ENCODE peak calls at places on chromosomes 5 and 9, in six cellular contexts. One of them, this sample, is unnamed.

GRCh38 chr5:7094626-7095025 is 301.3 kb upstream of the ADCY2 start:
- DNase-seq in H4: no peak
- DNase-seq in fibroblast of lung: no peak
- DNase-seq in cardiac muscle cell: no peak
- DNase-seq in activated T-helper 1 cell treated with anti-CD3 and anti-CD28 coated beads, Interleukin-2, amount 50 U/mL, for 16 hours: no peak
- DNase-seq in CD8-positive, alpha-beta T cell: no peak
- DNase-seq in this sample: no peak

GRCh38 chr9:10274156-10274555 is 338.6 kb downstream of the PTPRD start:
- DNase-seq in H4: no peak
- DNase-seq in fibroblast of lung: no peak
- DNase-seq in cardiac muscle cell: no peak
- DNase-seq in activated T-helper 1 cell treated with anti-CD3 and anti-CD28 coated beads, Interleukin-2, amount 50 U/mL, for 16 hours: no peak
- DNase-seq in CD8-positive, alpha-beta T cell: no peak
- DNase-seq in this sample: no peak

GRCh38 chr9:109467936-109468335 is 30.2 kb downstream of the PTPN3 start:
- DNase-seq in H4: peak
- DNase-seq in fibroblast of lung: no peak
- DNase-seq in cardiac muscle cell: peak
- DNase-seq in activated T-helper 1 cell treated with anti-CD3 and anti-CD28 coated beads, Interleukin-2, amount 50 U/mL, for 16 hours: no peak
- DNase-seq in CD8-positive, alpha-beta T cell: no peak
- DNase-seq in this sample: no peak

GRCh38 chr5:79093762-79094161 is 17.8 kb upstream of the BHMT start:
- DNase-seq in H4: no peak
- DNase-seq in fibroblast of lung: no peak
- DNase-seq in cardiac muscle cell: no peak
- DNase-seq in activated T-helper 1 cell treated with anti-CD3 and anti-CD28 coated beads, Interleukin-2, amount 50 U/mL, for 16 hours: no peak
- DNase-seq in CD8-positive, alpha-beta T cell: no peak
- DNase-seq in this sample: no peak

GRCh38 chr5:54443264-54443663 is 12.2 kb upstream of the HSPB3 start:
- DNase-seq in H4: peak
- DNase-seq in fibroblast of lung: peak
- DNase-seq in cardiac muscle cell: peak
- DNase-seq in activated T-helper 1 cell treated with anti-CD3 and anti-CD28 coated beads, Interleukin-2, amount 50 U/mL, for 16 hours: no peak
- DNase-seq in CD8-positive, alpha-beta T cell: no peak
- DNase-seq in this sample: no peak

GRCh38 chr9:69599232-69599971 is 72.8 kb downstream of the APBA1 start:
- DNase-seq in H4: no peak
- DNase-seq in fibroblast of lung: no peak
- DNase-seq in cardiac muscle cell: peak
- DNase-seq in activated T-helper 1 cell treated with anti-CD3 and anti-CD28 coated beads, Interleukin-2, amount 50 U/mL, for 16 hours: no peak
- DNase-seq in CD8-positive, alpha-beta T cell: no peak
- DNase-seq in this sample: no peak

GRCh38 chr9:91572044-91572443 is 148.4 kb upstream of the NFIL3 start:
- DNase-seq in H4: no peak
- DNase-seq in fibroblast of lung: peak
- DNase-seq in cardiac muscle cell: peak
- DNase-seq in activated T-helper 1 cell treated with anti-CD3 and anti-CD28 coated beads, Interleukin-2, amount 50 U/mL, for 16 hours: no peak
- DNase-seq in CD8-positive, alpha-beta T cell: no peak
- DNase-seq in this sample: no peak

GRCh38 chr9:8816361-8816760 is 1016.8 kb upstream of the DMAC1 start:
- DNase-seq in H4: no peak
- DNase-seq in fibroblast of lung: no peak
- DNase-seq in cardiac muscle cell: peak
- DNase-seq in activated T-helper 1 cell treated with anti-CD3 and anti-CD28 coated beads, Interleukin-2, amount 50 U/mL, for 16 hours: no peak
- DNase-seq in CD8-positive, alpha-beta T cell: no peak
- DNase-seq in this sample: no peak

GRCh38 chr5:55146543-55147151 is 13.3 kb upstream of the GPX8 start:
- DNase-seq in H4: peak
- DNase-seq in fibroblast of lung: peak
- DNase-seq in cardiac muscle cell: peak
- DNase-seq in activated T-helper 1 cell treated with anti-CD3 and anti-CD28 coated beads, Interleukin-2, amount 50 U/mL, for 16 hours: peak
- DNase-seq in CD8-positive, alpha-beta T cell: peak
- DNase-seq in this sample: peak

This sample was measured in uterus.